ENCODE peak calls at places on chromosomes 7 and 10, in ten cellular contexts. C is GM10248; Q is C1 segment of cervical spinal cord; N is stimulated activated CD4-positive, alpha-beta T cell treated with anti-CD3 and anti-CD28 coated beads, Interleukin-15, amount 100 ng/mL, for 1 hour; F is MCF 10A; H is GM20000; D is body of pancreas; L is activated T-cell treated with anti-CD3 and anti-CD28 coated beads for 1 hour; K is adipocyte; B is HFF-Myc. G is an unnamed sample.

GRCh38 chr7:2093841-2094220 is 138.9 kb downstream of the MAD1L1 start:
- DNase-seq in C (no peak), Q (no peak), N (no peak), F (no peak), H (no peak), D (no peak), L (no peak), K (no peak), B (no peak), G (no peak)

GRCh38 chr10:109676703-109677102 is 246.6 kb downstream of the XPNPEP1 start:
- DNase-seq in C (no peak), Q (no peak), N (no peak), F (peak), H (no peak), D (no peak), L (no peak), K (no peak), B (no peak), G (no peak)

GRCh38 chr7:92731327-92732063 is 104.9 kb downstream of the CDK6 start:
- DNase-seq in C (peak), Q (no peak), N (no peak), F (peak), H (peak), D (no peak), L (no peak), K (peak), B (no peak), G (no peak)

GRCh38 chr10:33509231-33509871 is 174.9 kb upstream of the NRP1 start:
- DNase-seq in C (peak), Q (no peak), N (no peak), F (peak), H (peak), D (peak), L (no peak), K (peak), B (peak), G (no peak)

GRCh38 chr7:132482866-132483265 is 93.4 kb downstream of the PLXNA4 start:
- DNase-seq in C (no peak), Q (no peak), N (no peak), F (no peak), H (no peak), D (no peak), L (no peak), K (no peak), B (no peak), G (no peak)

GRCh38 chr10:11874568-11875182 is 51.5 kb downstream of the PROSER2 start:
- DNase-seq in C (peak), Q (no peak), N (peak), F (peak), H (peak), D (peak), L (no peak), K (peak), B (no peak), G (peak)

GRCh38 chr7:102318482-102318971 is 31.9 kb downstream of the SH2B2 start:
- DNase-seq in C (no peak), Q (no peak), N (no peak), F (peak), H (no peak), D (peak), L (no peak), K (peak), B (no peak), G (no peak)

GRCh38 chr7:139687980-139688632 is 89.7 kb downstream of the HIPK2 start:
- DNase-seq in C (no peak), Q (peak), N (no peak), F (peak), H (no peak), D (no peak), L (no peak), K (peak), B (peak), G (no peak)

GRCh38 chr10:90087197-90088007 is 386.0 kb downstream of the KIF20B start:
- DNase-seq in C (peak), Q (no peak), N (no peak), F (peak), H (peak), D (no peak), L (no peak), K (peak), B (peak), G (no peak)

GRCh38 chr7:98653601-98654310 is 36.7 kb downstream of the NPTX2 start:
- DNase-seq in C (no peak), Q (no peak), N (no peak), F (no peak), H (no peak), D (no peak), L (no peak), K (no peak), B (no peak), G (no peak)

GRCh38 chr10:112269266-112269665 is 13.9 kb upstream of the TECTB start:
- DNase-seq in C (no peak), Q (no peak), N (no peak), F (no peak), H (no peak), D (no peak), L (no peak), K (no peak), B (no peak), G (no peak)

GRCh38 chr7:131745645-131746248 is 189.3 kb upstream of the PODXL start:
- DNase-seq in C (no peak), Q (no peak), N (no peak), F (peak), H (no peak), D (peak), L (no peak), K (peak), B (no peak), G (no peak)

GRCh38 chr7:81721428-81721827 is 48.4 kb downstream of the HGF start:
- DNase-seq in C (no peak), Q (no peak), N (no peak), F (no peak), H (no peak), D (no peak), L (no peak), K (no peak), B (no peak), G (no peak)

GRCh38 chr7:2993868-2994267 is 49.8 kb downstream of the CARD11 start:
- DNase-seq in C (no peak), Q (no peak), N (no peak), F (no peak), H (no peak), D (peak), L (no peak), K (no peak), B (no peak), G (no peak)

GRCh38 chr7:128190051-128190640 is 50.9 kb upstream of the LEP start:
- DNase-seq in C (no peak), Q (no peak), N (no peak), F (no peak), H (no peak), D (no peak), L (no peak), K (no peak), B (no peak), G (no peak)

GRCh38 chr7:2034291-2035201 is 198.2 kb downstream of the MAD1L1 start:
- DNase-seq in C (no peak), Q (no peak), N (no peak), F (no peak), H (no peak), D (no peak), L (no peak), K (no peak), B (no peak), G (no peak)

GRCh38 chr10:27998178-27998953 is 513 bp downstream of the ODAD2 start:
- DNase-seq in C (no peak), Q (peak), N (no peak), F (peak), H (no peak), D (peak), L (no peak), K (peak), B (no peak), G (peak)

GRCh38 chr10:114859227-114859626 is 37.6 kb downstream of the FHIP2A start:
- DNase-seq in C (no peak), Q (no peak), N (no peak), F (no peak), H (no peak), D (peak), L (no peak), K (no peak), B (no peak), G (no peak)

GRCh38 chr10:56836659-56837058 is 475.6 kb upstream of the ZWINT start:
- DNase-seq in C (no peak), Q (no peak), N (no peak), F (no peak), H (no peak), D (no peak), L (no peak), K (no peak), B (no peak), G (no peak)

GRCh38 chr10:87092861-87093460 is 1.7 kb downstream of the GLUD1 start:
- DNase-seq in C (no peak), Q (no peak), N (no peak), F (peak), H (peak), D (peak), L (no peak), K (peak), B (no peak), G (peak)

GRCh38 chr10:123140983-123141390 is 5.2 kb downstream of the HMX3 start:
- DNase-seq in C (no peak), Q (no peak), N (no peak), F (no peak), H (no peak), D (no peak), L (no peak), K (no peak), B (no peak), G (no peak)

GRCh38 chr7:93578762-93579161 is 4.2 kb upstream of the CALCR start:
- DNase-seq in C (no peak), Q (no peak), N (no peak), F (no peak), H (no peak), D (no peak), L (no peak), K (no peak), B (no peak), G (no peak)

GRCh38 chr7:137772748-137773147 is 74.0 kb downstream of the DGKI start:
- DNase-seq in C (no peak), Q (peak), N (no peak), F (peak), H (no peak), D (no peak), L (no peak), K (peak), B (no peak), G (no peak)